ENCODE peak calls at places on chromosomes 5 and 9, in five cellular contexts. T, O, K, Q and R are unnamed samples.

GRCh38 chr5:6161257-6161656 is 217.1 kb downstream of the MED10 start:
- DNase-seq in K (no peak), Q (no peak), T (no peak), O (no peak), R (no peak)

GRCh38 chr9:122001491-122002201 is 91.5 kb downstream of the TTLL11 start:
- DNase-seq in T (no peak), Q (no peak), K (no peak), O (no peak), R (no peak)

GRCh38 chr5:170268884-170269283 is 28.7 kb downstream of the LCP2 start:
- DNase-seq in Q (no peak), K (peak), O (no peak), T (no peak), R (no peak)

GRCh38 chr5:127899214-127899610 is 184.4 kb upstream of the SLC12A2 start:
- DNase-seq in Q (no peak), K (no peak), O (no peak), T (no peak), R (no peak)

GRCh38 chr5:53923969-53924876 is 363.8 kb downstream of the NDUFS4 start:
- DNase-seq in Q (no peak), O (no peak), K (no peak), T (no peak), R (no peak)

GRCh38 chr9:130463763-130464745 is 19.3 kb downstream of the ASS1 start:
- DNase-seq in O (no peak), K (no peak), T (no peak), Q (no peak), R (no peak)

GRCh38 chr5:91224969-91225368 is 158.1 kb downstream of the ARRDC3 start:
- DNase-seq in T (no peak), Q (no peak), K (no peak), O (no peak), R (no peak)

GRCh38 chr5:116645627-116646026 is 71.0 kb upstream of the SEMA6A start:
- DNase-seq in O (no peak), Q (no peak), K (no peak), T (no peak), R (no peak)

GRCh38 chr5:172274951-172275753 is 8.4 kb downstream of the UBTD2 start:
- DNase-seq in K (no peak), O (no peak), Q (no peak), T (no peak), R (no peak)

GRCh38 chr5:67301285-67301904 is 104.8 kb upstream of the CD180 start:
- DNase-seq in O (no peak), K (no peak), Q (no peak), T (no peak), R (no peak)

GRCh38 chr5:33890633-33891032 is 1.2 kb downstream of the ADAMTS12 start:
- DNase-seq in K (no peak), T (no peak), Q (no peak), O (peak), R (no peak)

GRCh38 chr9:133701321-133701980 is 36.7 kb downstream of the SARDH start:
- DNase-seq in Q (no peak), O (no peak), T (no peak), K (no peak), R (no peak)

GRCh38 chr5:172455511-172456061 is 1.3 kb upstream of the SH3PXD2B start:
- DNase-seq in O (no peak), K (no peak), Q (no peak), T (no peak), R (no peak)

GRCh38 chr5:78930742-78931141 is 54.4 kb downstream of the ARSB start:
- DNase-seq in T (no peak), Q (no peak), K (no peak), O (no peak), R (no peak)

GRCh38 chr9:110116543-110116885 is 91.4 kb downstream of the C9orf152 start:
- DNase-seq in Q (no peak), O (no peak), T (no peak), K (no peak), R (no peak)

GRCh38 chr9:34513567-34514214 is 9.1 kb downstream of the ENHO start:
- DNase-seq in K (no peak), Q (no peak), O (no peak), T (no peak), R (no peak)

GRCh38 chr5:132808448-132808847 is 4.7 kb upstream of the SOWAHA start:
- DNase-seq in O (no peak), K (no peak), T (no peak), Q (peak), R (no peak)
- TF ChIP-seq POLR2AphosphoS5 in O (no peak), K (no peak), T (no peak), Q (no peak), R (no peak)

GRCh38 chr5:138469540-138470321 is 4.5 kb downstream of the EGR1 start:
- DNase-seq in K (peak), T (peak), Q (no peak), O (no peak), R (no peak)
- TF ChIP-seq TAF1 in K (peak), T (no peak), Q (no peak), O (no peak), R (no peak)

GRCh38 chr5:3607541-3608147 is 12.0 kb downstream of the IRX1 start:
- DNase-seq in T (no peak), K (no peak), Q (no peak), O (no peak), R (no peak)
- TF ChIP-seq POLR2AphosphoS5 in T (no peak), K (no peak), Q (no peak), O (no peak), R (no peak)

GRCh38 chr5:137070521-137070920 is 428.6 kb downstream of the SPOCK1 start:
- DNase-seq in Q (no peak), O (no peak), T (peak), K (no peak), R (no peak)

GRCh38 chr5:137073192-137073591 is 425.9 kb downstream of the SPOCK1 start:
- DNase-seq in K (no peak), T (no peak), O (no peak), Q (no peak), R (no peak)

GRCh38 chr5:137071526-137071925 is 427.6 kb downstream of the SPOCK1 start:
- DNase-seq in O (no peak), T (no peak), Q (no peak), K (no peak), R (no peak)

GRCh38 chr5:137071941-137072340 is 427.2 kb downstream of the SPOCK1 start:
- DNase-seq in Q (no peak), T (no peak), O (no peak), K (no peak), R (no peak)

GRCh38 chr5:137072376-137073174 is 426.6 kb downstream of the SPOCK1 start:
- DNase-seq in K (no peak), Q (no peak), O (no peak), T (no peak), R (no peak)
- TF ChIP-seq TAF1 in K (no peak), Q (no peak), O (no peak), T (no peak), R (no peak)

GRCh38 chr5:75521195-75521594 is 9.5 kb downstream of the POLK start:
- DNase-seq in Q (no peak), K (no peak), T (no peak), O (no peak), R (no peak)

GRCh38 chr5:75522542-75522941 is 10.9 kb downstream of the POLK start:
- DNase-seq in K (no peak), Q (no peak), T (no peak), O (no peak), R (no peak)

GRCh38 chr5:75524071-75524470 is 12.4 kb downstream of the POLK start:
- DNase-seq in O (no peak), K (no peak), Q (no peak), T (no peak), R (no peak)

GRCh38 chr5:75523275-75523674 is 11.6 kb downstream of the POLK start:
- DNase-seq in T (no peak), K (no peak), O (no peak), Q (peak), R (no peak)

DNA sequence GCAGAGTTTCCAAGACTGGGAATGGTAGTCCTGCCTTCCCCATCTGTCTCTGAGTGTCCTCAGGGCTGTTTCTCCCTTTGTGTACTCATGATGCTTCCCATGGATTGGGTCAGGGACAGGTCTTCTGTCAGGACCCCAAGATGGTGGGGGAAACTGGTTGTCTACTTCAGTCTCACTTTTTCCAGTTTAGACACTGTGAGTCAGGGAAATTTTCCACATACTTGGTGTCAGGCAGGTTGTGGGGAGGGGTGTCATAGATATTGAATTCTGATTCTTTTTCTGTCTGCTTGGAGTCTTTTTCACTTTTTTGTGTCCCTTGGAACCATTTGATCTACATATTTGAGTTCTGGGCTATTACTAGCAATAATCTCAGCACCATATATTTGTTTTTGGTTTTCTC is 10.3 kb downstream of the POLK start:
- DNase-seq in T (no peak), O (no peak), Q (no peak), K (no peak), R (no peak)
- TF ChIP-seq POLR2AphosphoS5 in T (no peak), O (no peak), Q (no peak), K (no peak), R (no peak)

GRCh38 chr5:175519006-175519405 is 40.6 kb downstream of the SFXN1 start:
- DNase-seq in O (no peak), K (no peak), T (no peak), Q (no peak), R (no peak)

GRCh38 chr5:175513726-175514125 is 35.4 kb downstream of the SFXN1 start:
- DNase-seq in T (no peak), Q (no peak), K (no peak), O (no peak), R (no peak)

GRCh38 chr5:175517824-175518450 is 39.6 kb downstream of the SFXN1 start:
- DNase-seq in K (peak), O (no peak), Q (no peak), T (no peak), R (no peak)

GRCh38 chr5:175520321-175520720 is 42.0 kb downstream of the SFXN1 start:
- DNase-seq in K (no peak), Q (no peak), O (no peak), T (no peak), R (no peak)

GRCh38 chr5:175516933-175517823 is 38.8 kb downstream of the SFXN1 start:
- DNase-seq in O (no peak), K (no peak), T (no peak), Q (no peak), R (no peak)
- TF ChIP-seq TAF1 in O (no peak), K (no peak), T (no peak), Q (no peak), R (no peak)

DNA sequence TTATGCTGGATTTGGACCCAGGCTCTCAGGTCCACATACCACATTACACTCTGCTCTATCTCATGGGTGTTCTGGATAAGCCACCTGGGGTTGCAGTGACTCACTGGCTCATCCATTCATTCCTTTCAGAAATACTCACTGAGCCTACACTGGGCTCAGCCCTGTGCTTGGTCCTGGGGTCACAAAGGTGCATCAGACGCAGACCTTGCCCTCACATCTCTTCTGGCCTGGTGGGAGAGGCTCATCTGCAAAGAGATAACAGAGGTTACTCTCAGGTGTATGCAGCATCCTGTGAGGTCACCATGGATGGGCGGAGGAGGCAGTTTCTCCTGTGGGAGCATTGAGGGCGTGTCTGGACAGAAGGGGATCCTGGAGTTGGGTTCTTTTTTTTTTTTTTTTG is 12.1 kb downstream of the CDHR2 start:
- DNase-seq in K (no peak), O (no peak), T (no peak), Q (no peak), R (no peak)
- TF ChIP-seq POLR2AphosphoS5 in K (no peak), O (no peak), T (no peak), Q (no peak), R (no peak)

DNA sequence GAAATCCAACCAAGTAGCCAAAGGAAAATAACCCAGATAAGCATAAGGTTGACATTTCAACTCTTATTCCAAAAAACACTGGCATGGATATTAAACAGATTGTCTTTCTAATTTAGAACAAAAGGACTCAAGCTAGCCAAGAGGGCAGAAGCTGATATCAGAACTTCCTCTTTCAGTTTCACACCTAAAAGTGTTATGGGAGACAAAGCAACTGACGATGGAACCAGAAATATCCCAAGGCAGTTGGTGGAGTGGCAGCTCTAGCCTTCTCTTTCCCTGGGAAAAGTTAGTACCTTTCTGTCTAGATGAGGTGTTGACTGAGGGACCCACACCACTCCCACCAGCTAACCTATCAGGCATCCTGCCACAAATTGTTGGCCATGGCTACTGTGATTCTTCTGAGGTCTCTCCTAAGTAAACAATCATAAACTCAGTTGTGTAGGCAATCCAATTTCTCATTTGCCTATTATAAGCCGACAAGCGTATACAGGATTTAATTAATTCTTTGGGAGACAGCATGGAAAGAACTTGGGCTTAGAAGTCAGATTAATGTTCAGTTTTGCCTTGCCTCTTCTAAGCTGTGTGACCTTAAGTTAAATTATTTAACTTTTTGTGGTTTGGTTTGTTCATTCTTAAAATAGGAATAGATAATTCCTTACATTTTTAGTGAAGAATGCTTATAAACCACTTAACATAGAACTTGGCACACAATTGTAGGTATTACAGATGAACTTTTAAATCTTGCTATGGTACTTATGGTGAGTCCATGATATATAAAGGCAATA is 110.9 kb upstream of the ADAMTSL1 start:
- DNase-seq in O (peak), T (no peak), K (no peak), Q (no peak), R (no peak)
- TF ChIP-seq TAF1 in O (no peak), T (no peak), K (no peak), Q (no peak), R (no peak)